ENCODE peak calls at places on chromosome 13, in four cellular contexts. T, P, Q and R are unnamed samples.

GRCh38 chr13:100984349-100984748 is 309.8 kb upstream of the TMTC4 start:
- DNase-seq in T (no peak), P (no peak), Q (no peak), R (no peak)

GRCh38 chr13:45102136-45102802 is 18.0 kb upstream of the GTF2F2 start:
- DNase-seq in T (no peak), P (no peak), Q (no peak), R (no peak)

GRCh38 chr13:25943666-25944065 is 108.2 kb downstream of the SHISA2 start:
- DNase-seq in T (no peak), P (no peak), Q (peak; percentile 5), R (no peak)

GRCh38 chr13:78587395-78587794 is 16.0 kb downstream of the POU4F1 start:
- DNase-seq in T (no peak), P (no peak), Q (no peak), R (no peak)

GRCh38 chr13:44974056-44974798 is 15.0 kb downstream of the NUFIP1 start:
- DNase-seq in T (no peak), P (no peak), Q (no peak), R (no peak)

GRCh38 chr13:34208326-34208725 is 390.4 kb downstream of the RFC3 start:
- DNase-seq in T (no peak), P (no peak), Q (no peak), R (no peak)

GRCh38 chr13:101417043-101417406 is 717 bp upstream of the NALCN start:
- DNase-seq in T (no peak), P (no peak), Q (no peak), R (no peak)

GRCh38 chr13:71774863-71775262 is 92.1 kb downstream of the DACH1 start:
- DNase-seq in T (no peak), P (no peak), Q (no peak), R (no peak)

GRCh38 chr13:43758834-43759233 is 27.9 kb downstream of the ENOX1 start:
- DNase-seq in T (no peak), P (no peak), Q (no peak), R (no peak)

GRCh38 chr13:44142540-44142867 is 231.1 kb upstream of the SERP2 start:
- DNase-seq in T (no peak), P (no peak), Q (no peak), R (no peak)

GRCh38 chr13:73973156-73973555 is 161.0 kb downstream of the KLF12 start:
- DNase-seq in T (no peak), P (no peak), Q (no peak), R (no peak)

GRCh38 chr13:73972503-73972902 is 161.7 kb downstream of the KLF12 start:
- DNase-seq in T (no peak), P (no peak), Q (peak; percentile 25), R (no peak)

GRCh38 chr13:73971481-73971880 is 162.7 kb downstream of the KLF12 start:
- DNase-seq in T (no peak), P (no peak), Q (no peak), R (no peak)

GRCh38 chr13:73970413-73971055 is 163.7 kb downstream of the KLF12 start:
- DNase-seq in T (no peak), P (no peak), Q (no peak), R (no peak)

DNA sequence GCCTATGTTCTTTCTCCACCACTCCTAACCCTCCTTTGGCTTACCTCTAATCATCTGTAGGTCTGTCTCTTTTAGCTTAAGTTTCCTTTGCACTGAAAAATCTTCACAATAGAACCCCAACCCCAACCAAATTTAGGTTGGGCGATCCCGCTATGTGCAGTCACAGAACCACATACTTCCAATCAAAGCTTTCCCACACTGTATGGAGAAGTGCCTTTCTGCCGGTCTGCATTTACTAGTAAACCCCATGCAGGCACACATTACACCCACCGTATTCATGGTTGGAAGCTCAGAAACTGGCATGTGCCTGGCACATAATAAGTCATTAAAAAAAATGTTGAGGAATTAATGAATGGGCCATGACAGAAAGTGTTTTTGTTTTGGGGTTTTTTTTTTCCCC is 158.4 kb downstream of the KLF12 start:
- DNase-seq in T (no peak), P (no peak), Q (no peak), R (no peak)
- TF ChIP-seq SP1 in T (no peak), P (no peak), Q (no peak), R (no peak)

GRCh38 chr13:112702341-112702982 is 12.6 kb downstream of the ATP11A start:
- DNase-seq in T (no peak), P (no peak), Q (no peak), R (peak; percentile 29)
- TF ChIP-seq JUN in T (no peak), P (no peak), Q (no peak), R (no peak)

DNA sequence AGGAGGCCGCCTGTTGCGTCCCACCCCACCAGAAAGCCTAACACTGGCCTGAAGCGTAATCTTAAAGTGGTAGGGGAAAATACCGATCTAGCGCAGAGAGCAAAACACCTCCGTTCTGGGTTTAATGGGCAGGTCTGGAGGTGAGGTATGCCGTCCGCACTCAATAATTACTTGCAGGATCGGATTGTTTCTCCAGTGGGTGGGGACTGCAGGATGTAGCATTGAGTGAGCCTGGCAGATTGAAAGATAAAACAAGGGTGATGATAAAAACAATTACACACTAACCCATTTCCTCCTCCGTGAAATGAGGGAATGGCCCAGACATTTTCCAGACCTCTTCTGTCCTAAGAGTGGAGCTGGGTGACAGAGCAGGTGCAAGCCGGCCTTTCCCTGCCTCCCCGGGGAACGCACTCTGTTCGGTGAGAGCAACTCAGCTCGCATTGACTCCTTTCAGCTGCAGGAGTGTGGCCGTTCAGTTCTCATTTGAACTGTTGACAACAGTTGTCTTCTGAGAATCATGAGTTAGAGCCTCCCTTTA is 110.2 kb upstream of the DOCK9 start:
- DNase-seq in T (no peak), P (no peak), Q (no peak), R (peak; percentile 52)
- TF ChIP-seq SP1 in T (no peak), P (no peak), Q (no peak), R (no peak)

GRCh38 chr13:46171739-46172138 is 10.2 kb downstream of the LCP1 start:
- DNase-seq in T (no peak), P (no peak), Q (no peak), R (no peak)

GRCh38 chr13:46170687-46171086 is 11.3 kb downstream of the LCP1 start:
- DNase-seq in T (no peak), P (no peak), Q (peak; percentile 10), R (no peak)

GRCh38 chr13:46172531-46172991 is 9.4 kb downstream of the LCP1 start:
- DNase-seq in T (no peak), P (no peak), Q (no peak), R (no peak)

GRCh38 chr13:46171223-46171622 is 10.8 kb downstream of the LCP1 start:
- DNase-seq in T (no peak), P (no peak), Q (no peak), R (no peak)

DNA sequence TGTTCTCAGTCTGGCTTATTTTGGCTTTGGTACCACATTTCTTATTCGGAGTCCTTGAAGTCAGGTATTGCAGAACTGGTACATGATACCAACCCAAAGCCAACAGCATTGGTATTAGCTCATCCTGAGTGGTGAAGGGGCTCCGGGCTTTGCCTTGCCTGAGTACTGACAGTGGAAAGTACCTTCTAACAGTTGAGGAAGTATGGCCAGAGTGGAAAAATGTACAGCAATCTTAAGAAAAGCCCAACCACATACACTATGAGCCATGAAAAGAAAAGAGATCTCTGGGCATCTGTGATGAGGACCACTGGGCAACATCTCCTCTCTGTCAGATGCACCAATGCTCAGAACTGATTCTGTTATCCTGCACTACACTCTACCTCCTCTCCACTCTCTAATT is 8.3 kb downstream of the LCP1 start:
- DNase-seq in T (no peak), P (no peak), Q (no peak), R (no peak)
- TF ChIP-seq JUN in T (no peak), P (no peak), Q (no peak), R (no peak)

DNA sequence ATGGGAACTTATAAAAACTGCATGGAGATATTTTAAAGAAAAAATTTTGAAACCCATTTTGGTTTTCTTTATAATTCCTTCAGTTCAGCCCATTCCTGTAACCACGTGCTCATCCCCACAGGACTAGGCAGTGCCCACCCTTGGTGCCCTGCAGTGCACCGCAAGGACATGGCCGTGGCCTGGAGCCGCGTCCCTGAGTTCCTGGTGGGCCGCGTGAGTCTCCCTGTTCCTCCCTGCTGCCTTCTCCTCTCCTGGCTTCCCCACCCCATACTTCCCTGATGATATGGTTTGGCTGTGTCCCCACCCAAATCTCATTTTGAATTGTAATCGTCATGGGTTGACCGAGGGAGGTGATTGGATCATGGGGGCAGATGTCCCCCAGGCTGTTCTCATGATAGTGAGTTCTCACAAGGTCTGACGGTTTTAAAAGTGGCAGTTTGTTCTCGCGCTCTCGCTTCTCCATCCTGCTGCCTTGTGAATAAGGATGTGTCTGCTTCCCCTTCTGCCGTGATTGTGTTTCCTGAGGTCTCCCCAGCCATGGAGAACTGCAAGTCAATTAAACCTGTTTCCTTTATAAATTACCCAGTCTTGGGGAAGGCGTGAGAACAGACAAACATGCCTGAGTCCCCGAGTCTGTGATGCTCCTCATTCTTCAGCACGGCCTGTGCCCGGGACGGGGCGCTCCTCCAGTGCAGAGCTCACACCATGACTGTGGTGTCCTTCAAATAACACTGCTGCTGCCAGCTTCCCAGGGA is 31.6 kb upstream of the TFDP1 start:
- DNase-seq in T (no peak), P (no peak), Q (no peak), R (no peak)
- TF ChIP-seq SP1 in T (no peak), P (no peak), Q (no peak), R (no peak)

GRCh38 chr13:30406779-30407416 is 15.4 kb upstream of the UBE2L5 start:
- DNase-seq in T (no peak), P (no peak), Q (no peak), R (no peak)

GRCh38 chr13:30408319-30409101 is 13.8 kb upstream of the UBE2L5 start:
- DNase-seq in T (peak; percentile 91), P (peak; percentile 92), Q (peak; percentile 86), R (peak; percentile 98)

GRCh38 chr13:30410705-30411125 is 11.6 kb upstream of the UBE2L5 start:
- DNase-seq in T (no peak), P (no peak), Q (no peak), R (no peak)

GRCh38 chr13:30412351-30412750 is 9.9 kb upstream of the UBE2L5 start:
- DNase-seq in T (no peak), P (no peak), Q (no peak), R (no peak)

DNA sequence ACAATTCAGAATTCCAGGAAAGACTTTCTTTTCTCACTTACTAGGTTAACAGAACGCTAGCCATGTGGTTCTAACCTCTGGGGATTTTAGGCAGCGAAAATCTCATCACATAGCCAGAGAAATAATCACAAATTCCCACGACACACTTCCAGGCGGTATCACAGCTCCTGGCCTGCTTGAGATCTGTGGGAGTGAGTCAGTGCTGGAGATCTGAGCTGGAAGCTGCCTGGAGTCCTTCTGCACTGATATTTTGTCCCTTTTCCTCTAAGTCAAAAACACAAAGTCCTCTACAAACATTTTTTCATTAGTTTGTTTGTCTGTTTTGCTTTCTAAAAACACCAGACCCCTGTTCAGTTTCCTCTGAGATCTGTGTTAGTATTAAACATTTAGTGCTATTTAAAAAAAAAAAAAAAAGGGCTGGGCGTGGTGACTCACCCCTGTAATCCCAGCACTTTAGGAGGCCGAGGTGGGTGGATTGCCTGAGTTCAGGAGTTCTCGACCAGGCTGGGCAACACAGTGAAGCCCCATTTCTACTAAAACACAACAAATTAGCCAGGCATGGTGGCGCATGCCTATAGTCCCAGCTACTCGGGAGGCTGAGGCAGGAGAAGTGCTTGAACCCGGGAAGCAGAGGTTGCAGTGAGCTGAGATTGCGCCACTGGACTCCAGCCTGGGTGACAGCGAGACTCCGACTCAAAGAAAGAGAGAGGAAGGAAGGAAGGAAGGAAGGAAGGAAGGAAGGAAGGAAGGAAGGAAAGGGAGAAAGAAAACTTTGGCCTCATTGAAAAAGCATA is 12.2 kb upstream of the UBE2L5 start:
- DNase-seq in T (no peak), P (no peak), Q (no peak), R (no peak)
- TF ChIP-seq JUN in T (no peak), P (no peak), Q (no peak), R (no peak)

GRCh38 chr13:22499919-22500318 is 680.9 kb upstream of the SGCG start:
- DNase-seq in T (no peak), P (no peak), Q (no peak), R (no peak)

GRCh38 chr13:22506286-22506685 is 674.5 kb upstream of the SGCG start:
- DNase-seq in T (no peak), P (no peak), Q (no peak), R (no peak)

GRCh38 chr13:22505489-22505888 is 675.3 kb upstream of the SGCG start:
- DNase-seq in T (no peak), P (no peak), Q (no peak), R (no peak)
- TF ChIP-seq SP1 in T (no peak), P (no peak), Q (no peak), R (no peak)